ENCODE peak calls at places on chromosomes 4 and X, in six cellular contexts. S is mucosa of descending colon, H is HTR-8/SVneo, Z is hippocampal formation, D is ACHN, I is fibroblast of pulmonary artery. V is an unnamed sample.

GRCh38 chr4:13299343-13299742 is 184.8 kb downstream of the RAB28 start:
- DNase-seq in I (no peak), S (no peak), D (no peak), H (no peak), Z (no peak), V (no peak)

GRCh38 chrX:24619647-24620046 is 27.5 kb downstream of the PCYT1B start:
- DNase-seq in H (peak), Z (peak), S (no peak), I (peak), D (no peak), V (no peak)

GRCh38 chr4:177047070-177047850 is 254.5 kb upstream of the VEGFC start:
- DNase-seq in H (peak), S (no peak), Z (peak), I (peak), D (peak), V (peak)

GRCh38 chrX:46461653-46462191 is 83.5 kb downstream of the ZNF674 start:
- DNase-seq in I (no peak), Z (no peak), D (no peak), H (no peak), S (no peak), V (no peak)

GRCh38 chr4:28523791-28524190 is 1663.2 kb downstream of the STIM2 start:
- DNase-seq in I (no peak), Z (no peak), S (no peak), H (no peak), D (no peak), V (no peak)

GRCh38 chr4:189912170-189912569 is 28.5 kb upstream of the FRG1 start:
- DNase-seq in D (peak), I (peak), Z (no peak), S (no peak), H (no peak), V (no peak)

GRCh38 chr4:133402616-133403015 is 253.5 kb downstream of the PCDH10 start:
- DNase-seq in S (no peak), Z (no peak), H (peak), D (no peak), I (peak), V (no peak)

GRCh38 chr4:24210332-24210902 is 320.6 kb upstream of the PPARGC1A start:
- DNase-seq in D (no peak), S (peak), H (peak), I (peak), Z (no peak), V (no peak)

GRCh38 chr4:8403173-8403753 is 37.3 kb downstream of the ACOX3 start:
- DNase-seq in I (peak), S (no peak), H (peak), Z (peak), D (peak), V (peak)

GRCh38 chrX:154546354-154547244 is at the start of gene G6PD:
- DNase-seq in S (no peak), I (peak), Z (no peak), D (peak), H (peak), V (peak)

GRCh38 chrX:103687696-103688191 is 1.2 kb upstream of the MORF4L2 start:
- DNase-seq in S (no peak), Z (peak), I (peak), H (peak), D (peak), V (peak)

GRCh38 chrX:51598899-51599298 is 19.8 kb downstream of the CENPVL3 start:
- DNase-seq in I (no peak), H (no peak), D (no peak), S (no peak), Z (no peak), V (no peak)